ENCODE peak calls at places on chromosomes 11 and 22, in nine cellular contexts. One of them, this sample, is unnamed.

GRCh38 chr11:123511037-123511870 is 81.2 kb downstream of the GRAMD1B start:
- DNase-seq in CD8-positive, alpha-beta T cell: peak; percentile 56
- DNase-seq in fibroblast of lung: peak; percentile 84
- DNase-seq in neural crest cell: peak; percentile 94
- DNase-seq in stomach: peak; percentile 88
- DNase-seq in left cardiac atrium: peak; percentile 86
- DNase-seq in AG04450: peak; percentile 80
- DNase-seq in SW 1271: peak; percentile 85
- DNase-seq in Daoy: peak; percentile 93
- DNase-seq in this sample: peak; percentile 81

GRCh38 chr11:20027546-20028014 is 132.7 kb downstream of the DBX1 start:
- DNase-seq in SW 1271: no peak
- DNase-seq in fibroblast of lung: no peak
- DNase-seq in Daoy: no peak
- DNase-seq in neural crest cell: no peak
- DNase-seq in left cardiac atrium: no peak
- DNase-seq in AG04450: no peak
- DNase-seq in stomach: no peak
- DNase-seq in CD8-positive, alpha-beta T cell: no peak
- DNase-seq in this sample: no peak

GRCh38 chr11:96303067-96303466 is 39.9 kb downstream of the MAML2 start:
- DNase-seq in CD8-positive, alpha-beta T cell: no peak
- DNase-seq in neural crest cell: no peak
- DNase-seq in left cardiac atrium: no peak
- DNase-seq in stomach: no peak
- DNase-seq in Daoy: peak; percentile 66
- DNase-seq in SW 1271: peak; percentile 85
- DNase-seq in fibroblast of lung: peak; percentile 74
- DNase-seq in AG04450: no peak
- DNase-seq in this sample: no peak

GRCh38 chr22:47177334-47177815 is 414.9 kb downstream of the TBC1D22A start:
- DNase-seq in neural crest cell: no peak
- DNase-seq in SW 1271: no peak
- DNase-seq in stomach: no peak
- DNase-seq in Daoy: no peak
- DNase-seq in AG04450: no peak
- DNase-seq in left cardiac atrium: no peak
- DNase-seq in CD8-positive, alpha-beta T cell: no peak
- DNase-seq in fibroblast of lung: no peak
- DNase-seq in this sample: no peak

GRCh38 chr22:42773161-42773560 is 52.5 kb upstream of the A4GALT start:
- DNase-seq in fibroblast of lung: no peak
- DNase-seq in SW 1271: no peak
- DNase-seq in CD8-positive, alpha-beta T cell: no peak
- DNase-seq in left cardiac atrium: no peak
- DNase-seq in AG04450: no peak
- DNase-seq in Daoy: no peak
- DNase-seq in neural crest cell: no peak
- DNase-seq in stomach: no peak
- DNase-seq in this sample: no peak

GRCh38 chr22:17477401-17477833 is 85.9 kb upstream of the SLC25A18 start:
- DNase-seq in SW 1271: no peak
- DNase-seq in fibroblast of lung: peak; percentile 82
- DNase-seq in Daoy: peak; percentile 34
- DNase-seq in CD8-positive, alpha-beta T cell: no peak
- DNase-seq in neural crest cell: no peak
- DNase-seq in left cardiac atrium: peak; percentile 61
- DNase-seq in AG04450: no peak
- DNase-seq in stomach: no peak
- DNase-seq in this sample: no peak

GRCh38 chr11:47992959-47993820 is 12.8 kb downstream of the PTPRJ start:
- DNase-seq in CD8-positive, alpha-beta T cell: no peak
- DNase-seq in SW 1271: peak; percentile 42
- DNase-seq in fibroblast of lung: peak; percentile 85
- DNase-seq in neural crest cell: no peak
- DNase-seq in Daoy: peak; percentile 90
- DNase-seq in left cardiac atrium: no peak
- DNase-seq in AG04450: no peak
- DNase-seq in stomach: no peak
- DNase-seq in this sample: peak; percentile 63

GRCh38 chr22:43090130-43090789 is 1.1 kb upstream of the TTLL1 start:
- DNase-seq in neural crest cell: no peak
- DNase-seq in left cardiac atrium: peak; percentile 66
- DNase-seq in SW 1271: peak; percentile 88
- DNase-seq in fibroblast of lung: peak; percentile 86
- DNase-seq in stomach: peak; percentile 49
- DNase-seq in AG04450: no peak
- DNase-seq in Daoy: peak; percentile 86
- DNase-seq in CD8-positive, alpha-beta T cell: peak; percentile 31
- DNase-seq in this sample: peak; percentile 60

GRCh38 chr11:68965901-68966868 is 14.6 kb downstream of the MRGPRD start:
- DNase-seq in SW 1271: no peak
- DNase-seq in AG04450: no peak
- DNase-seq in CD8-positive, alpha-beta T cell: no peak
- DNase-seq in fibroblast of lung: no peak
- DNase-seq in neural crest cell: no peak
- DNase-seq in Daoy: no peak
- DNase-seq in stomach: no peak
- DNase-seq in left cardiac atrium: no peak
- DNase-seq in this sample: no peak

GRCh38 chr11:134882141-134882540 is 470.1 kb upstream of the B3GAT1 start:
- DNase-seq in left cardiac atrium: no peak
- DNase-seq in AG04450: no peak
- DNase-seq in stomach: no peak
- DNase-seq in CD8-positive, alpha-beta T cell: no peak
- DNase-seq in Daoy: no peak
- DNase-seq in fibroblast of lung: no peak
- DNase-seq in SW 1271: no peak
- DNase-seq in neural crest cell: no peak
- DNase-seq in this sample: no peak

GRCh38 chr22:28882545-28882877 is 861 bp upstream of the ZNRF3 start:
- DNase-seq in left cardiac atrium: no peak
- DNase-seq in stomach: no peak
- DNase-seq in SW 1271: peak; percentile 35
- DNase-seq in fibroblast of lung: no peak
- DNase-seq in AG04450: no peak
- DNase-seq in Daoy: peak; percentile 28
- DNase-seq in CD8-positive, alpha-beta T cell: no peak
- DNase-seq in neural crest cell: no peak
- DNase-seq in this sample: no peak

GRCh38 chr22:38228873-38229740 is 27.3 kb downstream of the MAFF start:
- DNase-seq in stomach: peak; percentile 80
- DNase-seq in Daoy: peak; percentile 79
- DNase-seq in SW 1271: peak; percentile 41
- DNase-seq in CD8-positive, alpha-beta T cell: no peak
- DNase-seq in left cardiac atrium: peak; percentile 68
- DNase-seq in neural crest cell: no peak
- DNase-seq in AG04450: no peak
- DNase-seq in fibroblast of lung: peak; percentile 54
- DNase-seq in this sample: peak; percentile 75

GRCh38 chr11:73187854-73188253 is 30.2 kb upstream of the P2RY2 start:
- DNase-seq in CD8-positive, alpha-beta T cell: no peak
- DNase-seq in neural crest cell: no peak
- DNase-seq in AG04450: no peak
- DNase-seq in Daoy: no peak
- DNase-seq in stomach: no peak
- DNase-seq in SW 1271: no peak
- DNase-seq in left cardiac atrium: no peak
- DNase-seq in fibroblast of lung: no peak
- DNase-seq in this sample: no peak

GRCh38 chr22:48320048-48320655 is 1507.5 kb downstream of the BRD1 start:
- DNase-seq in neural crest cell: no peak
- DNase-seq in Daoy: no peak
- DNase-seq in fibroblast of lung: no peak
- DNase-seq in SW 1271: no peak
- DNase-seq in AG04450: no peak
- DNase-seq in CD8-positive, alpha-beta T cell: no peak
- DNase-seq in stomach: no peak
- DNase-seq in left cardiac atrium: no peak
- DNase-seq in this sample: no peak

GRCh38 chr11:124152770-124153407 is 30.3 kb upstream of the OR10D3 start:
- DNase-seq in fibroblast of lung: no peak
- DNase-seq in Daoy: no peak
- DNase-seq in AG04450: no peak
- DNase-seq in neural crest cell: no peak
- DNase-seq in stomach: no peak
- DNase-seq in left cardiac atrium: no peak
- DNase-seq in CD8-positive, alpha-beta T cell: no peak
- DNase-seq in SW 1271: no peak
- DNase-seq in this sample: no peak

GRCh38 chr11:26931248-26931631 is 62.7 kb upstream of the FIBIN start:
- DNase-seq in Daoy: no peak
- DNase-seq in AG04450: no peak
- DNase-seq in left cardiac atrium: peak; percentile 22
- DNase-seq in SW 1271: no peak
- DNase-seq in neural crest cell: no peak
- DNase-seq in stomach: no peak
- DNase-seq in fibroblast of lung: peak; percentile 57
- DNase-seq in CD8-positive, alpha-beta T cell: no peak
- DNase-seq in this sample: no peak

GRCh38 chr22:28103596-28103995 is 184.5 kb upstream of the PITPNB start:
- DNase-seq in SW 1271: no peak
- DNase-seq in fibroblast of lung: peak; percentile 34
- DNase-seq in stomach: no peak
- DNase-seq in CD8-positive, alpha-beta T cell: no peak
- DNase-seq in AG04450: no peak
- DNase-seq in Daoy: no peak
- DNase-seq in left cardiac atrium: no peak
- DNase-seq in neural crest cell: no peak
- DNase-seq in this sample: no peak

GRCh38 chr11:103596323-103596722 is 440.1 kb upstream of the DDI1 start:
- DNase-seq in CD8-positive, alpha-beta T cell: no peak
- DNase-seq in Daoy: no peak
- DNase-seq in neural crest cell: no peak
- DNase-seq in SW 1271: no peak
- DNase-seq in AG04450: no peak
- DNase-seq in fibroblast of lung: no peak
- DNase-seq in left cardiac atrium: no peak
- DNase-seq in stomach: no peak
- DNase-seq in this sample: no peak

GRCh38 chr11:48025983-48026340 is 45.6 kb downstream of the PTPRJ start:
- DNase-seq in CD8-positive, alpha-beta T cell: no peak
- DNase-seq in SW 1271: no peak
- DNase-seq in neural crest cell: no peak
- DNase-seq in left cardiac atrium: no peak
- DNase-seq in stomach: no peak
- DNase-seq in AG04450: no peak
- DNase-seq in Daoy: no peak
- DNase-seq in fibroblast of lung: no peak
- DNase-seq in this sample: no peak

GRCh38 chr11:117851091-117851490 is 25.4 kb downstream of the FXYD6 start:
- DNase-seq in fibroblast of lung: peak; percentile 67
- DNase-seq in neural crest cell: no peak
- DNase-seq in CD8-positive, alpha-beta T cell: no peak
- DNase-seq in Daoy: peak; percentile 31
- DNase-seq in AG04450: no peak
- DNase-seq in stomach: no peak
- DNase-seq in SW 1271: no peak
- DNase-seq in left cardiac atrium: no peak
- DNase-seq in this sample: no peak

GRCh38 chr11:35491231-35491871 is 34.1 kb downstream of the PAMR1 start:
- DNase-seq in CD8-positive, alpha-beta T cell: no peak
- DNase-seq in AG04450: peak; percentile 83
- DNase-seq in fibroblast of lung: peak; percentile 84
- DNase-seq in stomach: no peak
- DNase-seq in Daoy: no peak
- DNase-seq in left cardiac atrium: no peak
- DNase-seq in SW 1271: no peak
- DNase-seq in neural crest cell: no peak
- DNase-seq in this sample: no peak

GRCh38 chr11:106988151-106988806 is 30.0 kb downstream of the GUCY1A2 start:
- DNase-seq in AG04450: no peak
- DNase-seq in left cardiac atrium: no peak
- DNase-seq in CD8-positive, alpha-beta T cell: no peak
- DNase-seq in SW 1271: no peak
- DNase-seq in Daoy: peak; percentile 34
- DNase-seq in neural crest cell: no peak
- DNase-seq in stomach: no peak
- DNase-seq in fibroblast of lung: peak; percentile 65
- DNase-seq in this sample: no peak

GRCh38 chr22:20219667-20220628 is 48.2 kb downstream of the RTN4R start:
- DNase-seq in CD8-positive, alpha-beta T cell: no peak
- DNase-seq in neural crest cell: no peak
- DNase-seq in Daoy: no peak
- DNase-seq in SW 1271: no peak
- DNase-seq in AG04450: no peak
- DNase-seq in left cardiac atrium: no peak
- DNase-seq in stomach: no peak
- DNase-seq in fibroblast of lung: no peak
- DNase-seq in this sample: no peak

GRCh38 chr11:119380816-119381185 is 689 bp downstream of the USP2 start:
- DNase-seq in neural crest cell: no peak
- DNase-seq in stomach: no peak
- DNase-seq in Daoy: no peak
- DNase-seq in CD8-positive, alpha-beta T cell: no peak
- DNase-seq in AG04450: no peak
- DNase-seq in SW 1271: no peak
- DNase-seq in left cardiac atrium: no peak
- DNase-seq in fibroblast of lung: no peak
- DNase-seq in this sample: no peak

GRCh38 chr11:128522943-128523518 is 64.3 kb downstream of the ETS1 start:
- DNase-seq in Daoy: peak; percentile 47
- DNase-seq in CD8-positive, alpha-beta T cell: peak; percentile 59
- DNase-seq in AG04450: no peak
- DNase-seq in stomach: no peak
- DNase-seq in left cardiac atrium: no peak
- DNase-seq in neural crest cell: no peak
- DNase-seq in fibroblast of lung: no peak
- DNase-seq in SW 1271: no peak
- DNase-seq in this sample: no peak

GRCh38 chr11:76721755-76722677 is 51.5 kb upstream of the LRRC32 start:
- DNase-seq in stomach: peak; percentile 90
- DNase-seq in left cardiac atrium: peak; percentile 88
- DNase-seq in neural crest cell: peak; percentile 89
- DNase-seq in CD8-positive, alpha-beta T cell: peak; percentile 74
- DNase-seq in SW 1271: peak; percentile 68
- DNase-seq in Daoy: peak; percentile 80
- DNase-seq in AG04450: peak; percentile 57
- DNase-seq in fibroblast of lung: peak; percentile 79
- DNase-seq in this sample: peak; percentile 86